ENCODE peak calls at places on chromosomes 4 and X, in eight cellular contexts. J is left lung, R is left ventricle myocardium inferior, V is endodermal cell, F is body of pancreas, B is pancreas, L is stomach, M is upper lobe of right lung. W is an unnamed sample. For H3K4me1 and H3K9me3, the result is how much of the 10 kb centered on the place peaks cover.

GRCh38 chrX:22934640-22935039 is 65.1 kb upstream of the DDX53 start:
- DNase-seq in J (no peak), V (no peak), L (no peak), M (no peak), F (no peak), B (no peak), R (no peak), W (no peak)

GRCh38 chr4:95293014-95293413 is 255.8 kb downstream of the UNC5C start:
- DNase-seq in J (no peak), M (no peak), V (no peak), F (no peak), L (no peak), R (no peak), B (no peak), W (no peak)

GRCh38 chr4:99885687-99886086 is 8.5 kb downstream of the LAMTOR3 start:
- DNase-seq in F (no peak), R (no peak), L (no peak), B (no peak), M (no peak), J (no peak), V (no peak), W (no peak)

GRCh38 chr4:53688186-53688790 is 97.0 kb upstream of the LNX1 start:
- DNase-seq in B (no peak), F (peak), V (no peak), L (no peak), J (peak), M (no peak), R (no peak), W (no peak)

GRCh38 chrX:72358313-72358712 is 52.6 kb upstream of the CITED1 start:
- DNase-seq in B (no peak), M (no peak), V (no peak), F (no peak), J (no peak), L (no peak), R (no peak), W (no peak)

GRCh38 chr4:102625232-102625930 is 124.2 kb downstream of the NFKB1 start:
- DNase-seq in B (no peak), V (peak), R (peak), F (peak), L (peak), J (peak), M (no peak), W (no peak)

GRCh38 chr4:182470215-182470614 is 227.0 kb downstream of the TENM3 start:
- DNase-seq in J (no peak), F (no peak), B (no peak), M (no peak), L (no peak), V (no peak), R (no peak), W (no peak)

GRCh38 chr4:152515678-152516077 is 20.2 kb downstream of the FBXW7 start:
- DNase-seq in V (no peak), R (no peak), F (no peak), L (no peak), M (no peak), J (no peak), B (no peak), W (no peak)

GRCh38 chrX:153190384-153190783 is 11.3 kb downstream of the MAGEA1 start:
- DNase-seq in F (no peak), R (no peak), J (no peak), V (no peak), M (no peak), B (no peak), L (no peak), W (no peak)

GRCh38 chr4:91171217-91171616 is 1044.0 kb downstream of the CCSER1 start:
- DNase-seq in J (no peak), V (no peak), L (no peak), M (no peak), B (no peak), F (no peak), R (no peak), W (no peak)

GRCh38 chr4:154492288-154492687 is 689 bp upstream of the DCHS2 start:
- DNase-seq in F (no peak), B (no peak), V (no peak), L (no peak), J (no peak), R (no peak), M (no peak), W (no peak)

GRCh38 chr4:112931001-112931400 is 118.5 kb upstream of the ANK2 start:
- DNase-seq in M (no peak), L (no peak), F (no peak), J (no peak), V (no peak), R (no peak), B (no peak), W (no peak)

GRCh38 chrX:97290199-97290598 is 406.5 kb downstream of the RPA4 start:
- DNase-seq in B (no peak), F (no peak), J (no peak), M (no peak), V (no peak), R (no peak), L (no peak), W (no peak)

GRCh38 chrX:56813318-56813837 is 84.3 kb downstream of the NBDY start:
- DNase-seq in J (peak), F (peak), V (peak), R (no peak), L (no peak), B (peak), M (no peak), W (no peak)

GRCh38 chrX:140505421-140506337 is 810 bp upstream of the SOX3 start:
- DNase-seq in B (no peak), J (no peak), V (peak), R (no peak), M (no peak), F (no peak), L (no peak), W (no peak)

GRCh38 chr4:92387459-92388069 is 83.8 kb downstream of the GRID2 start:
- DNase-seq in B (no peak), V (no peak), R (no peak), F (peak), J (no peak), M (no peak), L (no peak), W (no peak)

GRCh38 chrX:132181364-132181763 is 37.9 kb downstream of the RAP2C start:
- DNase-seq in M (no peak), V (no peak), F (peak), R (peak), L (peak), J (no peak), B (peak), W (no peak)

GRCh38 chrX:54639018-54639345 is 109.0 kb downstream of the GNL3L start:
- DNase-seq in F (no peak), L (no peak), M (no peak), V (no peak), B (no peak), J (no peak), R (no peak), W (no peak)

GRCh38 chrX:81202413-81202794 is 502 bp downstream of the SH3BGRL start:
- DNase-seq in L (no peak), B (no peak), J (no peak), R (no peak), V (peak), M (no peak), F (no peak), W (no peak)

GRCh38 chr4:169238445-169238844 is 32.3 kb downstream of the SH3RF1 start:
- DNase-seq in R (no peak), L (no peak), V (no peak), F (peak), J (no peak), M (no peak), B (no peak), W (no peak)

GRCh38 chrX:63784902-63785692 is at the start of gene ARHGEF9:
- DNase-seq in V (peak), B (no peak), L (peak), F (peak), M (no peak), J (no peak), R (peak), W (peak)

GRCh38 chr4:23084559-23085248 is 392.0 kb downstream of the GBA3 start:
- DNase-seq in F (no peak), M (no peak), L (no peak), V (no peak), R (no peak), B (no peak), J (no peak), W (no peak)

GRCh38 chr4:107913283-107913899 is 18.0 kb upstream of the CYP2U1 start:
- DNase-seq in B (peak), V (peak), R (no peak), J (no peak), M (no peak), F (peak), L (no peak), W (no peak)

GRCh38 chr4:89300060-89300459 is 7.5 kb downstream of the GPRIN3 start:
- DNase-seq in L (no peak), J (no peak), V (no peak), B (no peak), M (no peak), R (no peak), F (no peak), W (no peak)
- H3K4me1 ChIP-seq in L (under half), J (half or more), V (under half), B (half or more), M (under half), R (half or more), F (half or more), W (half or more)

GRCh38 chr4:46386570-46386969 is 3.4 kb downstream of the GABRA2 start:
- DNase-seq in R (no peak), V (peak), J (no peak), F (no peak), M (no peak), L (no peak), B (no peak), W (peak)
- TF ChIP-seq CTCF in R (no peak), V (peak), J (no peak), F (no peak), M (no peak), L (no peak), B (no peak), W (no peak)

GRCh38 chr4:24321151-24321550 is 263.2 kb downstream of the DHX15 start:
- DNase-seq in L (no peak), B (no peak), F (no peak), V (no peak), J (no peak), R (no peak), M (no peak), W (no peak)
- H3K9me3 ChIP-seq in L (under half), B (under half), F (under half), V (under half), J (under half), R (under half), M (under half), W (under half)

DNA sequence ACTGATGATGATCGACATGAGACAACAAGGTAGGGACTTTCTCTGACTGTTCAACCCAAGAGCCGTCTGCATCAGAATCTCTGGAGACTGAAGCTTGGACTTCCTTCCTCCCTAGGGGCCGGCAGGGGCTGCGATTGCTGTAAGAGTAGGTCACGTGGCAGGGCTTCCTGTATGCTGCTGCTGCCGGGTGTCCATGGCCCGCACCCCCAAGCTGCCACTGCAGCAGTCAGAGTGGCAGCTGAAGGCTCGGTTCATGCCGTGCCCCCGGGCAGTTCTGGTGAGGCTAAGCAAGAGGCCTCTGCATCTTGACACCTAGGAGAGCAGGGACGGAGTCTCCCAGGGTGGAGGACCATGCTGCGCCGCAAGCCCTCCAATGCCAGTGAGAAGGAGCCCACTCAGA is at the start of gene SASH3:
- DNase-seq in F (peak), L (peak), R (peak), J (peak), M (peak), V (no peak), B (no peak), W (peak)
- H3K4me1 ChIP-seq in F (under half), L (under half), R (under half), J (under half), M (under half), V (under half), B (under half), W (under half)

DNA sequence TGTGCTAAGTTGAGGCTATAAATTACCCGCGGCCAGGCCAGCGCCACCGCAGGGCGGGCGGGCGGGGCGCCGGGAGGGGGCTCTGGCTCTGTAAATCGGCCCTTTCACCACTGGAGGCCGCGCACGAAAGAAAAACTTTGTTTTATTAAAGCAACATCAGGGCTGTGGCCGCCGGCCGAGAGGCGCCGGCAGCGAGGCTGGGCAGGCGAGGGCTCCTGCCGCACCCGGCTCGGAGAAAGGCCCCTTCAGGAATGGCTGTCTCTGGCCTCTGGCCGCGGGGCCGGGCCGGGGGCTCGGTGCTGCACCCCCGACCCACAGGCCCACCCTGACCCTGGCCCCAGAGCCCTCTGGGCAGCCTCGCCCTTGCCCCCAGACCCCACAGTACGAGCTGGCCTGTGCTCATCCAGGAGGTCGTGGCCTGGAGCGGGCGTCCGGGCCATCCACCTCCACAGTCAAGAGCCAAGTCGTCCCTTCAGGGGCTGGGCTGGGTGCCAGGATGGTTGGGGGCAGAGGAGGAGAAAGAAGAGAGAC is 29.5 kb upstream of the FGFR3 start:
- DNase-seq in M (no peak), R (no peak), V (peak), F (peak), J (no peak), L (peak), B (no peak), W (peak)
- TF ChIP-seq CTCF in M (peak), R (peak), V (peak), F (no peak), J (no peak), L (no peak), B (no peak), W (no peak)

GRCh38 chr4:128244379-128244778 is 43.2 kb downstream of the PGRMC2 start:
- DNase-seq in L (no peak), J (no peak), M (no peak), B (no peak), V (no peak), F (no peak), R (no peak), W (no peak)

GRCh38 chr4:128255906-128256305 is 31.7 kb downstream of the PGRMC2 start:
- DNase-seq in J (no peak), V (no peak), M (no peak), L (no peak), R (no peak), B (no peak), F (no peak), W (no peak)

GRCh38 chr4:128247906-128248305 is 39.7 kb downstream of the PGRMC2 start:
- DNase-seq in L (no peak), M (no peak), R (no peak), V (no peak), B (no peak), J (no peak), F (no peak), W (no peak)

DNA sequence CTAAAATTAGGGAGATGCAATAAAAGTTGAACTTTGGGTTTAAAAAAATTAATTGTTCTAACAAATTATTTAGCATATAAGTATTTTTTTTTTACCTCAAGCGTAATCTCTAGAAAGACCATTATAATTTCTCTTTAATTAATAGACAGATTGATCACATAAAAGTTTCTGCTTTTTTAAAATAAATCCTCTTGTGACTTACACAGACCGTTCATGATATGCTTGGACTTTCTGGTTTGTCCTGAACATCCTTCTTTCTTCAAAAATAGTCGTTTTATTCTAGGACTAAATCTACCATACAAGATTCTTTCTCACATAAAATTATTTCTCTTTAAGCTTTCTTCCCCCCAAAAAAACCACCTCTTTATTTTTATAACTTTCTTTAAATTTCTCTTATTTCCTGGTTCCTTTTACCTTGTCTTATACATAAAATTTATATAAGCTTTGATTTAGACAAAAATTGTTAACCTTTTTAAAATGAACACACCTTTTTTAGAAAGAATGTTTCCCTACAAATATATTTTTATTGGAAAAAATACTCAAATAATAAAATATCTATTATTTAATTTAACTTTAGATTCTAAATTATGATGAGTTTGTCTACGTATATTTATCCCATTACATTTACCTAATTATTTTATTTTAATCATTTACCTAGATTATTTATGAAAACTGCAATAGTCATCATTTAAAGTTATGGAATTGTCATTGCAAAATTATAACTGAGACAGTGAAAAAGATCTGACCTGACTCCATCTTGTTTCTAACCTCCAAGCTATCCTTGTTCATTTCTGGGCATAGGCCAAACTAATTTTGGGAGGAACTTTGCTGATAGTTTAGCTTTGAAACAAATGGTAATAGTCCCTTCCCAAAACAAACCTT is 37.6 kb downstream of the PGRMC2 start:
- DNase-seq in F (no peak), J (no peak), L (no peak), B (no peak), R (no peak), M (no peak), V (no peak), W (no peak)
- H3K9me3 ChIP-seq in F (under half), J (under half), L (under half), B (under half), R (under half), M (under half), V (half or more), W (under half)

GRCh38 chr4:87057835-87058234 is 123.0 kb downstream of the AFF1 start:
- DNase-seq in R (no peak), B (no peak), J (peak), F (no peak), M (no peak), L (no peak), V (no peak), W (no peak)
- H3K4me1 ChIP-seq in R (half or more), B (half or more), J (half or more), F (half or more), M (half or more), L (half or more), V (under half), W (under half)

GRCh38 chr4:75916091-75916661 is 13.9 kb upstream of the PPEF2 start:
- DNase-seq in M (no peak), F (peak), J (no peak), V (peak), B (peak), L (no peak), R (no peak), W (no peak)
- TF ChIP-seq CTCF in M (peak), F (peak), J (peak), V (peak), B (peak), L (peak), R (peak), W (peak)